ENCODE peak calls at places on chromosomes 16 and 17, in seven cellular contexts. M is progenitor cell of endocrine pancreas; P is stimulated activated CD8-positive, alpha-beta memory T cell treated with anti-CD3 and anti-CD28 coated beads, Interleukin-2, amount 100 ng/mL, for 48 hours; H is midbrain; T is Right ventricle myocardium superior; F is SK-N-SH; J is fibroblast of the conjunctiva. C is an unnamed sample.

GRCh38 chr16:2692251-2692947 is 10.1 kb downstream of the KCTD5 start:
- DNase-seq in P (no peak), J (no peak), T (peak), F (no peak), M (no peak), H (peak), C (no peak)

GRCh38 chr17:45432405-45433113 is at the start of gene ARHGAP27:
- DNase-seq in M (no peak), J (no peak), P (no peak), T (peak), H (no peak), F (peak), C (no peak)

GRCh38 chr17:57045868-57046671 is 39.0 kb upstream of the AKAP1 start:
- DNase-seq in M (no peak), H (no peak), P (peak), F (peak), J (no peak), T (no peak), C (no peak)

GRCh38 chr16:3035289-3035971 is 1.3 kb downstream of the BICDL2 start:
- DNase-seq in T (no peak), H (no peak), M (no peak), P (no peak), F (no peak), J (no peak), C (no peak)

GRCh38 chr16:24853169-24853824 is 7.5 kb downstream of the SLC5A11 start:
- DNase-seq in H (no peak), T (no peak), M (no peak), F (no peak), J (no peak), P (no peak), C (no peak)

GRCh38 chr16:66977341-66978113 is 10.9 kb upstream of the CES4A start:
- DNase-seq in F (peak), J (peak), M (peak), T (peak), H (peak), P (peak), C (peak)

GRCh38 chr16:740459-740763 is 386 bp downstream of the CIAO3 start:
- DNase-seq in H (no peak), F (peak), P (no peak), M (no peak), J (no peak), T (no peak), C (no peak)

GRCh38 chr17:75846701-75847594 is 2.7 kb upstream of the UNC13D start:
- DNase-seq in T (peak), P (no peak), J (no peak), H (no peak), M (no peak), F (no peak), C (no peak)

GRCh38 chr16:162271-162991 is 3.3 kb upstream of the HBM start:
- DNase-seq in J (no peak), M (no peak), P (no peak), H (no peak), F (no peak), T (peak), C (no peak)

GRCh38 chr16:67447508-67448076 is 16.7 kb downstream of the HSD11B2 start:
- DNase-seq in J (peak), F (peak), T (peak), H (peak), P (peak), M (no peak), C (no peak)

C was measured in type B pancreatic cell.